ENCODE peak calls at places on chromosomes 11 and 22, in four cellular contexts. One of them, this sample, is unnamed.

GRCh38 chr11:88404932-88405710 is 67.6 kb upstream of the CTSC start:
- DNase-seq in A172: no peak
- DNase-seq in amygdala: no peak
- DNase-seq in OCI-LY7: no peak
- DNase-seq in this sample: no peak

GRCh38 chr22:32811788-32812187 is 10.3 kb downstream of the TIMP3 start:
- DNase-seq in OCI-LY7: no peak
- DNase-seq in A172: no peak
- DNase-seq in amygdala: no peak
- DNase-seq in this sample: no peak

GRCh38 chr11:75810637-75811383 is 4.2 kb upstream of the UVRAG start:
- DNase-seq in OCI-LY7: no peak
- DNase-seq in A172: no peak
- DNase-seq in amygdala: no peak
- DNase-seq in this sample: no peak

GRCh38 chr11:128621491-128622136 is 34.3 kb upstream of the ETS1 start:
- DNase-seq in amygdala: no peak
- DNase-seq in A172: peak; percentile 52
- DNase-seq in OCI-LY7: no peak
- DNase-seq in this sample: no peak

GRCh38 chr11:93193721-93194120 is 4.1 kb downstream of the SLC36A4 start:
- DNase-seq in A172: no peak
- DNase-seq in amygdala: no peak
- DNase-seq in OCI-LY7: no peak
- DNase-seq in this sample: no peak

GRCh38 chr11:26297179-26297970 is 34.6 kb upstream of the ANO3 start:
- DNase-seq in A172: peak; percentile 51
- DNase-seq in OCI-LY7: peak; percentile 69
- DNase-seq in amygdala: no peak
- DNase-seq in this sample: no peak

GRCh38 chr11:27868226-27868625 is 168.0 kb upstream of the BDNF start:
- DNase-seq in OCI-LY7: no peak
- DNase-seq in amygdala: no peak
- DNase-seq in A172: peak; percentile 34
- DNase-seq in this sample: no peak

GRCh38 chr22:24106385-24107381 is 74.6 kb upstream of the SUSD2 start:
- DNase-seq in OCI-LY7: peak; percentile 45
- DNase-seq in A172: no peak
- DNase-seq in amygdala: no peak
- DNase-seq in this sample: peak; percentile 43

GRCh38 chr11:94183886-94184264 is 55.2 kb downstream of the PANX1 start:
- DNase-seq in amygdala: no peak
- DNase-seq in OCI-LY7: peak; percentile 50
- DNase-seq in A172: peak; percentile 12
- DNase-seq in this sample: no peak

GRCh38 chr22:35312198-35313059 is 12.7 kb downstream of the TOM1 start:
- DNase-seq in amygdala: no peak
- DNase-seq in OCI-LY7: no peak
- DNase-seq in A172: peak; percentile 67
- DNase-seq in this sample: no peak

This sample was measured in CD4-positive, alpha-beta T cell.